ENCODE peak calls at places on chromosomes 4 and X, in ten cellular contexts. U is AG04450, O is B cell, P is Peyer's patch, F is spleen, T is breast epithelium, V is lower lobe of right lung, K is gastrocnemius medialis, X is thoracic aorta, I is mucosa of descending colon. A is an unnamed sample.

GRCh38 chr4:122577808-122578781 is 42.8 kb downstream of the IL21 start:
- DNase-seq in U (no peak), O (no peak), P (peak), F (no peak), T (no peak), V (no peak), K (no peak), X (no peak), I (no peak), A (no peak)

GRCh38 chr4:102527695-102528094 is 26.5 kb downstream of the NFKB1 start:
- DNase-seq in U (no peak), O (no peak), P (no peak), F (no peak), T (no peak), V (no peak), K (no peak), X (no peak), I (no peak), A (no peak)

GRCh38 chr4:183600189-183600685 is 58.7 kb downstream of the RWDD4 start:
- DNase-seq in U (no peak), O (no peak), P (no peak), F (no peak), T (no peak), V (no peak), K (no peak), X (no peak), I (no peak), A (no peak)

GRCh38 chr4:101981756-101982155 is 191.2 kb downstream of the BANK1 start:
- DNase-seq in U (no peak), O (no peak), P (no peak), F (no peak), T (peak), V (no peak), K (no peak), X (no peak), I (no peak), A (no peak)

GRCh38 chr4:19577121-19577520 is 674.6 kb upstream of the SLIT2 start:
- DNase-seq in U (no peak), O (no peak), P (no peak), F (no peak), T (no peak), V (no peak), K (no peak), X (no peak), I (no peak), A (no peak)

GRCh38 chr4:137343221-137343620 is 189.1 kb downstream of the PCDH18 start:
- DNase-seq in U (no peak), O (no peak), P (no peak), F (no peak), T (no peak), V (no peak), K (no peak), X (no peak), I (no peak), A (no peak)

GRCh38 chr4:88533937-88534750 is 10.6 kb upstream of the PYURF start:
- DNase-seq in U (peak), O (no peak), P (no peak), F (no peak), T (no peak), V (no peak), K (no peak), X (no peak), I (no peak), A (no peak)

GRCh38 chr4:40995850-40996249 is 218.5 kb downstream of the APBB2 start:
- DNase-seq in U (no peak), O (no peak), P (no peak), F (no peak), T (no peak), V (no peak), K (no peak), X (no peak), I (no peak), A (no peak)

GRCh38 chrX:40154229-40154852 is 56.6 kb upstream of the BCOR start:
- DNase-seq in U (no peak), O (no peak), P (no peak), F (no peak), T (no peak), V (no peak), K (no peak), X (no peak), I (peak), A (no peak)

GRCh38 chrX:17375631-17376380 is 806 bp downstream of the NHS start:
- DNase-seq in U (no peak), O (no peak), P (no peak), F (peak), T (no peak), V (no peak), K (no peak), X (no peak), I (peak), A (no peak)

GRCh38 chr4:177182728-177183127 is 126.9 kb upstream of the NEIL3 start:
- DNase-seq in U (no peak), O (no peak), P (no peak), F (no peak), T (no peak), V (no peak), K (no peak), X (no peak), I (no peak), A (no peak)

GRCh38 chr4:108861339-108861738 is 98.5 kb upstream of the ETNPPL start:
- DNase-seq in U (no peak), O (no peak), P (no peak), F (no peak), T (no peak), V (no peak), K (no peak), X (no peak), I (no peak), A (no peak)

GRCh38 chr4:96698891-96699290 is 859.0 kb downstream of the PDHA2 start:
- DNase-seq in U (no peak), O (no peak), P (no peak), F (no peak), T (no peak), V (no peak), K (no peak), X (no peak), I (no peak), A (no peak)

GRCh38 chrX:85941275-85941674 is 106.1 kb downstream of the CHM start:
- DNase-seq in U (no peak), O (no peak), P (no peak), F (no peak), T (no peak), V (no peak), K (no peak), X (no peak), I (no peak), A (no peak)

GRCh38 chrX:24241822-24242648 is 71.8 kb downstream of the SUPT20HL2 start:
- DNase-seq in U (no peak), O (no peak), P (no peak), F (no peak), T (no peak), V (no peak), K (no peak), X (no peak), I (no peak), A (no peak)

GRCh38 chr4:103099691-103100392 is at the start of gene BDH2:
- DNase-seq in U (peak), O (peak), P (peak), F (no peak), T (peak), V (no peak), K (peak), X (no peak), I (no peak), A (no peak)

GRCh38 chrX:72393836-72394517 is 88.3 kb upstream of the CITED1 start:
- DNase-seq in U (no peak), O (no peak), P (no peak), F (no peak), T (no peak), V (no peak), K (no peak), X (no peak), I (no peak), A (no peak)

GRCh38 chr4:6526171-6526570 is 48.8 kb upstream of the MAN2B2 start:
- DNase-seq in U (no peak), O (no peak), P (no peak), F (no peak), T (no peak), V (no peak), K (no peak), X (no peak), I (no peak), A (no peak)

GRCh38 chr4:6467600-6467999 is 4.8 kb downstream of the PPP2R2C start:
- DNase-seq in U (no peak), O (no peak), P (no peak), F (peak), T (no peak), V (no peak), K (no peak), X (no peak), I (no peak), A (no peak)

GRCh38 chrX:40646489-40647306 is 663 bp downstream of the CXorf38 start:
- DNase-seq in U (no peak), O (no peak), P (peak), F (peak), T (peak), V (peak), K (no peak), X (no peak), I (peak), A (peak)

GRCh38 chr4:153467154-153467896 is 1.2 kb downstream of the TMEM131L start:
- DNase-seq in U (no peak), O (peak), P (peak), F (peak), T (peak), V (peak), K (peak), X (no peak), I (peak), A (no peak)

GRCh38 chrX:154547245-154548027 is at the start of gene IKBKG:
- DNase-seq in U (peak), O (peak), P (peak), F (no peak), T (peak), V (peak), K (peak), X (peak), I (peak), A (peak)

GRCh38 chrX:137858106-137858505 is 292.2 kb downstream of the ZIC3 start:
- DNase-seq in U (no peak), O (no peak), P (no peak), F (no peak), T (no peak), V (no peak), K (no peak), X (no peak), I (no peak), A (no peak)

GRCh38 chrX:68920541-68920940 is 91.7 kb downstream of the EFNB1 start:
- DNase-seq in U (no peak), O (no peak), P (no peak), F (no peak), T (no peak), V (no peak), K (no peak), X (no peak), I (no peak), A (no peak)

GRCh38 chrX:19342331-19342906 is 1.3 kb upstream of the PDHA1 start:
- DNase-seq in U (no peak), O (no peak), P (no peak), F (no peak), T (no peak), V (no peak), K (no peak), X (no peak), I (no peak), A (no peak)

GRCh38 chrX:40152706-40153334 is 55.1 kb upstream of the BCOR start:
- DNase-seq in U (no peak), O (no peak), P (peak), F (peak), T (no peak), V (peak), K (no peak), X (no peak), I (peak), A (no peak)

GRCh38 chr4:5995901-5996623 is 22.2 kb downstream of the C4orf50 start:
- DNase-seq in U (no peak), O (no peak), P (peak), F (no peak), T (no peak), V (no peak), K (no peak), X (no peak), I (no peak), A (no peak)

GRCh38 chr4:3047464-3048286 is 26.7 kb downstream of the HTT-AS start:
- DNase-seq in U (no peak), O (peak), P (peak), F (peak), T (no peak), V (peak), K (peak), X (no peak), I (peak), A (peak)

GRCh38 chr4:79574741-79575451 is 166.9 kb upstream of the GK2 start:
- DNase-seq in U (no peak), O (no peak), P (no peak), F (no peak), T (no peak), V (no peak), K (no peak), X (no peak), I (no peak), A (no peak)

GRCh38 chr4:188824553-188824952 is 685.3 kb downstream of the TRIML1 start:
- DNase-seq in U (no peak), O (no peak), P (no peak), F (no peak), T (no peak), V (no peak), K (no peak), X (no peak), I (no peak), A (no peak)

GRCh38 chrX:28922106-28922505 is 334.9 kb downstream of the IL1RAPL1 start:
- DNase-seq in U (no peak), O (no peak), P (no peak), F (no peak), T (no peak), V (no peak), K (no peak), X (no peak), I (no peak), A (no peak)

GRCh38 chr4:90883519-90883918 is 756.3 kb downstream of the CCSER1 start:
- DNase-seq in U (no peak), O (no peak), P (no peak), F (no peak), T (no peak), V (no peak), K (no peak), X (no peak), I (no peak), A (no peak)

GRCh38 chrX:72060196-72060974 is 71.3 kb downstream of the RTL5 start:
- DNase-seq in U (no peak), O (no peak), P (no peak), F (no peak), T (no peak), V (no peak), K (no peak), X (no peak), I (no peak), A (no peak)

GRCh38 chrX:46317158-46317557 is 228.1 kb downstream of the ZNF674 start:
- DNase-seq in U (no peak), O (no peak), P (no peak), F (no peak), T (no peak), V (no peak), K (no peak), X (no peak), I (no peak), A (no peak)

GRCh38 chrX:124518888-124519287 is 172.5 kb downstream of the SH2D1A start:
- DNase-seq in U (no peak), O (no peak), P (no peak), F (no peak), T (no peak), V (no peak), K (no peak), X (no peak), I (no peak), A (no peak)

DNA sequence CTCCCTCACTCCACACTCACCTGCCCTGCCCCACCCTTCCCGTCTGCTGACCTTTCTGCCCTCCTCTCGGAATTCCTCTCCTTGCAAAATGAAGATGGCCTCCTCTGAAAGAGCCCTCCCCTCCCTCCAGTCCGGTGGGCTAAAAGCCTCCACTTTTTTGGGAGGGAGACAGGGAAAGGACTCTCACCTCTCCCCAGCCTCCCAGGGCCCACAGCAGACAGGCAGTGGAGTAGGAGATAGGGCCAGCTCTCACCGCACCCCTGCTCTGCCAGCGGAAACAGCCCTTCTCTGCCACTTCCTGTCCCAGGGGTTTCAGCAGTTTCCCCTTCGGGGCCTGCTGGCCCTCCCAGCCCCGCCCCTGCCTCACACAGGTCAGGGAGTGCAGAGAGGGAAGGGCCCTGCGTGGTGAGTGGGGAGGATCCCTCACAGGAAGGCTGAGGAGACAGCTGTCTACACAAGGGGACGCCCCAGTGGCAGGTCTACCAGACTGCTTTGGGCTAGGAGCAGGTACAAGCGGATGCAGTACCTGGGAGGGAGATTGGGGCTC is 18.2 kb downstream of the ELF4 start:
- DNase-seq in U (no peak), O (peak), P (peak), F (peak), T (no peak), V (peak), K (no peak), X (no peak), I (peak), A (peak)
- TF ChIP-seq CTCF in U (no peak), O (peak), P (no peak), F (no peak), T (no peak), V (no peak), K (no peak), X (no peak), I (no peak), A (no peak)

DNA sequence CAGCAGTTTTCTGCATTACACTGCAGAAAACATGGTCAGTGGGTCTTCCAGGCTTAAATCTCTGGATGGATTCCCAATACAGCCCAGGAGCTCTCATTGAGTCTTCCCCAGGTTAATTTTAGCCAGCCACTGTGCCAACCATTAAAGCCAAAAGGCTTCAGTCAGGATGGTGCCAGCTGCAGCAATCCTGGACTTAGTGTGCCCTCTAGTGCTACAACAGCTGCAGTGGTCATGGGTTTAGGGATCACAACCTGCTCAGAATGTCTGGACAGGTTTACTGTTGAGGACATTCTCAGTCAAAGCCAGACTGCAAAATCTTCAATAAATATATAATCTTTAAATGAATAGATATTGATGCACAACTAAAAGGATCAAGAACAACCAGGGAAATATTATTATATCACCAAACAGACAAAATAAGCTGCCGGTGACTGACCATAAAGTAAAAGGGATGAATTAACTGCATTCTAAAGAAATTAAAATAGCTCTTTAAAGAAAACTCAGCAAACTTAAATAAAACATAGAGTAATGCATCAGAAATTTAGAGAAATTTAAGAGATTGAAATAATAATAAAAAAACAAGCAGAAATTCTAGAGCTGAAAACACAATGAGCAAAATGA is 639.9 kb downstream of the SPOCK3 start:
- DNase-seq in U (no peak), O (no peak), P (peak), F (no peak), T (no peak), V (no peak), K (no peak), X (no peak), I (peak), A (no peak)
- TF ChIP-seq CTCF in U (peak), O (no peak), P (peak), F (no peak), T (no peak), V (no peak), K (no peak), X (peak), I (no peak), A (no peak)

GRCh38 chrX:129449141-129449540 is 74.1 kb downstream of the SMARCA1 start:
- DNase-seq in U (no peak), O (no peak), P (no peak), F (no peak), T (no peak), V (no peak), K (no peak), X (no peak), I (no peak), A (no peak)
- TF ChIP-seq CTCF in U (no peak), O (no peak), P (no peak), F (no peak), T (no peak), V (no peak), K (no peak), X (no peak), I (no peak), A (no peak)

GRCh38 chr4:152430507-152430906 is 105.4 kb downstream of the FBXW7 start:
- DNase-seq in U (no peak), O (no peak), P (no peak), F (no peak), T (no peak), V (no peak), K (no peak), X (no peak), I (no peak), A (no peak)

GRCh38 chr4:152434011-152434410 is 101.9 kb downstream of the FBXW7 start:
- DNase-seq in U (no peak), O (no peak), P (no peak), F (no peak), T (no peak), V (no peak), K (no peak), X (no peak), I (no peak), A (no peak)

GRCh38 chr4:152431784-152432183 is 104.1 kb downstream of the FBXW7 start:
- DNase-seq in U (no peak), O (no peak), P (no peak), F (no peak), T (no peak), V (no peak), K (no peak), X (no peak), I (no peak), A (no peak)

GRCh38 chr4:152427971-152428370 is 107.9 kb downstream of the FBXW7 start:
- DNase-seq in U (no peak), O (no peak), P (no peak), F (no peak), T (no peak), V (no peak), K (no peak), X (no peak), I (no peak), A (no peak)

GRCh38 chr4:152431287-152431686 is 104.6 kb downstream of the FBXW7 start:
- DNase-seq in U (no peak), O (no peak), P (no peak), F (no peak), T (no peak), V (no peak), K (no peak), X (no peak), I (no peak), A (no peak)
- TF ChIP-seq CTCF in U (no peak), O (no peak), P (no peak), F (no peak), T (no peak), V (no peak), K (no peak), X (no peak), I (no peak), A (no peak)

GRCh38 chrX:52270453-52271116 is 85.9 kb downstream of the MAGED4 start:
- DNase-seq in U (no peak), O (no peak), P (no peak), F (no peak), T (no peak), V (no peak), K (no peak), X (no peak), I (no peak), A (no peak)

GRCh38 chrX:52265713-52266112 is 81.0 kb downstream of the MAGED4 start:
- DNase-seq in U (no peak), O (no peak), P (no peak), F (no peak), T (no peak), V (no peak), K (no peak), X (no peak), I (no peak), A (no peak)

GRCh38 chrX:52271212-52271611 is 86.5 kb downstream of the MAGED4 start:
- DNase-seq in U (no peak), O (no peak), P (no peak), F (no peak), T (no peak), V (no peak), K (no peak), X (no peak), I (no peak), A (no peak)
- TF ChIP-seq CTCF in U (peak), O (no peak), P (no peak), F (no peak), T (no peak), V (peak), K (no peak), X (no peak), I (no peak), A (no peak)

DNA sequence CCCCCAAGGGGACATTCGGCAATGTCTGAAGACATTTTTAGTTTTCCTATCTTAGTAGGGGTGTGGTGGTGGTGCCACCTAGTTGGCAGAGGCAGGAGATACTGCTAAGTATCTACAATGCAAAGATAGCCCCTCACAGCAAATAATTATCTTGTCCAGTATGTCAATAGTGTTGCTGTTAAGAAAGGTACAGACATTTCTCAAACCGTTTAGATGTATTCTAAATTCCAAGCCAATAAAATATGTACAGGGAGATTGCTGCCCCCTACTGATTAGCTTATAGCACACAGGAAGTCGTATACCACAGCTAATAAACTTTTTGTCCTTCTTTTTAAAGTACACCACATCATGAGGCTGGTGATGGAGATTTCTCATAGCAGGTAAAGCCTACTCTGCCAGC is 260.5 kb downstream of the TMA16 start:
- DNase-seq in U (no peak), O (peak), P (no peak), F (no peak), T (no peak), V (no peak), K (no peak), X (no peak), I (no peak), A (no peak)
- TF ChIP-seq CTCF in U (peak), O (peak), P (peak), F (no peak), T (no peak), V (peak), K (no peak), X (no peak), I (no peak), A (no peak)

A was measured in natural killer cell.